ENCODE peak calls at places on chromosomes 12 and 14, in eight cellular contexts. G is tibial artery; C is colonic mucosa; U is psoas muscle; O is GM19239; I is lower leg skin; V is activated CD4-positive, alpha-beta T cell treated with anti-CD3 and anti-CD28 coated beads, Interleukin-2, amount 10 ng/mL, durations not matched to agents 7 days and 5 days; D is HT1080. N is an unnamed sample.

GRCh38 chr12:119024226-119024810 is 43.0 kb downstream of the SRRM4 start:
- DNase-seq in O (no peak), I (no peak), D (no peak), V (no peak), U (no peak), C (no peak), G (no peak), N (no peak)

GRCh38 chr12:5745251-5745888 is 199.7 kb downstream of the ANO2 start:
- DNase-seq in U (peak), I (peak), O (peak), G (peak), D (peak), V (peak), C (peak), N (no peak)

GRCh38 chr14:89503458-89503996 is 86.5 kb upstream of the FOXN3 start:
- DNase-seq in U (no peak), O (peak), D (no peak), V (no peak), I (no peak), G (no peak), C (no peak), N (no peak)

GRCh38 chr12:131555197-131555820 is 155.6 kb upstream of the SFSWAP start:
- DNase-seq in I (no peak), C (no peak), G (no peak), O (no peak), D (peak), U (no peak), V (no peak), N (no peak)

GRCh38 chr14:100546051-100546443 is 41.2 kb downstream of the BEGAIN start:
- DNase-seq in C (peak), U (no peak), V (no peak), I (no peak), G (no peak), O (no peak), D (no peak), N (no peak)

GRCh38 chr12:5305425-5305824 is 126.5 kb upstream of the NTF3 start:
- DNase-seq in U (no peak), I (peak), D (no peak), G (no peak), C (no peak), O (no peak), V (no peak), N (no peak)

GRCh38 chr12:958449-959123 is 9.1 kb upstream of the RAD52 start:
- DNase-seq in U (no peak), V (no peak), D (peak), O (no peak), G (no peak), I (no peak), C (no peak), N (peak)

GRCh38 chr12:93521225-93521854 is 51.1 kb upstream of the SOCS2 start:
- DNase-seq in O (no peak), V (no peak), G (no peak), D (no peak), I (no peak), C (no peak), U (no peak), N (no peak)

GRCh38 chr12:127383281-127383680 is 883.7 kb upstream of the TMEM132C start:
- DNase-seq in I (no peak), V (no peak), D (peak), O (no peak), C (no peak), G (no peak), U (no peak), N (no peak)

GRCh38 chr14:69767369-69767999 is 542 bp downstream of the SRSF5 start:
- DNase-seq in D (peak), O (peak), I (peak), U (peak), C (peak), V (peak), G (peak), N (peak)